ENCODE peak calls at places on chromosome 1, in six cellular contexts. G is activated CD4-positive, alpha-beta memory T cell treated with anti-CD3 and anti-CD28 coated beads for 36 hours; M is activated CD4-positive, alpha-beta T cell treated with anti-CD3 and anti-CD28 coated beads, Interleukin-2, amount 10 ng/mL, durations not matched to agents 24 days and 14 days; V is posterior vena cava; P is GM13976; L is NCI-H1417. Q is an unnamed sample.

GRCh38 chr1:37391181-37391949 is 83.0 kb upstream of the ZC3H12A start:
- DNase-seq in G (no peak), M (no peak), V (peak), P (no peak), L (peak), Q (no peak)

GRCh38 chr1:197774691-197775281 is 494 bp downstream of the DENND1B start:
- DNase-seq in G (peak), M (peak), V (peak), P (peak), L (no peak), Q (no peak)

GRCh38 chr1:196372896-196373536 is 235.2 kb downstream of the KCNT2 start:
- DNase-seq in G (no peak), M (no peak), V (no peak), P (peak), L (peak), Q (no peak)

GRCh38 chr1:10107985-10108663 is 75.4 kb downstream of the UBE4B start:
- DNase-seq in G (no peak), M (no peak), V (no peak), P (no peak), L (no peak), Q (peak)

GRCh38 chr1:153540394-153541361 is at the start of gene S100A5:
- DNase-seq in G (peak), M (peak), V (peak), P (no peak), L (no peak), Q (no peak)

GRCh38 chr1:204812842-204813241 is 57.8 kb upstream of the NFASC start:
- DNase-seq in G (no peak), M (no peak), V (no peak), P (no peak), L (no peak), Q (no peak)

GRCh38 chr1:90850181-90850924 is 133.3 kb upstream of the BARHL2 start:
- DNase-seq in G (peak), M (peak), V (peak), P (no peak), L (no peak), Q (no peak)

GRCh38 chr1:29120955-29121485 is 2.7 kb downstream of the TMEM200B start:
- DNase-seq in G (peak), M (peak), V (peak), P (peak), L (peak), Q (no peak)

GRCh38 chr1:180179162-180179957 is 24.7 kb downstream of the QSOX1 start:
- DNase-seq in G (no peak), M (no peak), V (peak), P (no peak), L (no peak), Q (no peak)